ENCODE peak calls at places on chromosomes 7 and 10, in four cellular contexts. C is transverse colon, W is sigmoid colon, L is HepG2. S is an unnamed sample. For H3K4me1, the result is how much of the 10 kb centered on the place peaks cover.

GRCh38 chr7:128041203-128041602 is 10.0 kb upstream of the LRRC4 start:
- DNase-seq in C (no peak), L (no peak), W (no peak), S (no peak)

GRCh38 chr10:70829543-70829942 is 13.8 kb downstream of the SGPL1 start:
- DNase-seq in L (peak), C (no peak), W (no peak), S (no peak)

GRCh38 chr7:105216786-105217185 is 171.9 kb downstream of the SRPK2 start:
- DNase-seq in W (no peak), C (no peak), L (no peak), S (no peak)

GRCh38 chr7:43785425-43785824 is 26.9 kb downstream of the BLVRA start:
- DNase-seq in L (no peak), W (peak), C (peak), S (no peak)

GRCh38 chr7:89607797-89608196 is 546.5 kb upstream of the STEAP1 start:
- DNase-seq in L (no peak), W (no peak), C (no peak), S (no peak)

GRCh38 chr7:42593860-42594259 is 318.0 kb downstream of the C7orf25 start:
- DNase-seq in W (no peak), C (no peak), L (no peak), S (no peak)

GRCh38 chr10:62171791-62172190 is 96.9 kb downstream of the RTKN2 start:
- DNase-seq in L (no peak), C (no peak), W (no peak), S (no peak)

GRCh38 chr7:55884321-55884720 is 2.9 kb upstream of the ZNF713 start:
- DNase-seq in L (no peak), C (no peak), W (no peak), S (no peak)

GRCh38 chr7:37062019-37062418 is 337.7 kb upstream of the AOAH start:
- DNase-seq in W (no peak), L (no peak), C (no peak), S (no peak)

GRCh38 chr10:3097160-3097559 is 29.8 kb downstream of the PFKP start:
- DNase-seq in C (no peak), L (no peak), W (no peak), S (no peak)

GRCh38 chr10:24806262-24806661 is 82.6 kb upstream of the ARHGAP21 start:
- DNase-seq in C (no peak), W (no peak), L (no peak), S (no peak)

GRCh38 chr7:23967949-23968599 is 258.1 kb downstream of the STK31 start:
- DNase-seq in W (no peak), C (no peak), L (no peak), S (no peak)

GRCh38 chr7:148114807-148115206 is 475.8 kb upstream of the C7orf33 start:
- DNase-seq in C (no peak), W (no peak), L (no peak), S (no peak)

GRCh38 chr7:15832996-15833395 is 146.5 kb upstream of the MEOX2 start:
- DNase-seq in L (no peak), C (peak), W (no peak), S (no peak)

GRCh38 chr7:142380064-142380463 is 122.2 kb upstream of the PRSS58 start:
- DNase-seq in L (no peak), W (no peak), C (no peak), S (no peak)

GRCh38 chr10:58028597-58029366 is 238.9 kb downstream of the IPMK start:
- DNase-seq in L (no peak), W (no peak), C (no peak), S (no peak)

GRCh38 chr7:41624818-41625217 is 78.1 kb downstream of the INHBA start:
- DNase-seq in W (no peak), L (no peak), C (no peak), S (no peak)

GRCh38 chr7:45937301-45937700 is 16.2 kb upstream of the IGFBP3 start:
- DNase-seq in L (no peak), W (no peak), C (no peak), S (no peak)

GRCh38 chr10:118585794-118586193 is 9.7 kb downstream of the PRLHR start:
- DNase-seq in W (no peak), L (no peak), C (no peak), S (no peak)

GRCh38 chr10:75469018-75469616 is 37.7 kb downstream of the LRMDA start:
- DNase-seq in C (peak), L (peak), W (peak), S (no peak)

GRCh38 chr7:108660465-108660864 is 90.8 kb downstream of the DNAJB9 start:
- DNase-seq in W (no peak), C (no peak), L (no peak), S (no peak)

GRCh38 chr7:105454921-105455320 is 66.2 kb upstream of the SRPK2 start:
- DNase-seq in C (no peak), L (no peak), W (no peak), S (no peak)

GRCh38 chr10:86281396-86281795 is 85.2 kb downstream of the GRID1 start:
- DNase-seq in L (no peak), C (no peak), W (no peak), S (no peak)

GRCh38 chr7:12508554-12508953 is 62.0 kb upstream of the SCIN start:
- DNase-seq in C (no peak), L (no peak), W (no peak), S (no peak)

GRCh38 chr7:47611045-47611511 is 29.2 kb upstream of the TNS3 start:
- DNase-seq in C (peak), W (no peak), L (peak), S (peak)

GRCh38 chr7:131235489-131236317 is 92.0 kb upstream of the MKLN1 start:
- DNase-seq in L (peak), C (peak), W (peak), S (peak)

GRCh38 chr10:90579602-90580242 is 278.1 kb downstream of the HTR7 start:
- DNase-seq in L (peak), C (no peak), W (no peak), S (no peak)

GRCh38 chr10:133276435-133277201 is at the start of gene ADAM8:
- DNase-seq in W (no peak), C (peak), L (no peak), S (peak)

GRCh38 chr10:69434169-69434568 is 17.1 kb upstream of the TSPAN15 start:
- DNase-seq in C (no peak), L (no peak), W (no peak), S (no peak)

DNA sequence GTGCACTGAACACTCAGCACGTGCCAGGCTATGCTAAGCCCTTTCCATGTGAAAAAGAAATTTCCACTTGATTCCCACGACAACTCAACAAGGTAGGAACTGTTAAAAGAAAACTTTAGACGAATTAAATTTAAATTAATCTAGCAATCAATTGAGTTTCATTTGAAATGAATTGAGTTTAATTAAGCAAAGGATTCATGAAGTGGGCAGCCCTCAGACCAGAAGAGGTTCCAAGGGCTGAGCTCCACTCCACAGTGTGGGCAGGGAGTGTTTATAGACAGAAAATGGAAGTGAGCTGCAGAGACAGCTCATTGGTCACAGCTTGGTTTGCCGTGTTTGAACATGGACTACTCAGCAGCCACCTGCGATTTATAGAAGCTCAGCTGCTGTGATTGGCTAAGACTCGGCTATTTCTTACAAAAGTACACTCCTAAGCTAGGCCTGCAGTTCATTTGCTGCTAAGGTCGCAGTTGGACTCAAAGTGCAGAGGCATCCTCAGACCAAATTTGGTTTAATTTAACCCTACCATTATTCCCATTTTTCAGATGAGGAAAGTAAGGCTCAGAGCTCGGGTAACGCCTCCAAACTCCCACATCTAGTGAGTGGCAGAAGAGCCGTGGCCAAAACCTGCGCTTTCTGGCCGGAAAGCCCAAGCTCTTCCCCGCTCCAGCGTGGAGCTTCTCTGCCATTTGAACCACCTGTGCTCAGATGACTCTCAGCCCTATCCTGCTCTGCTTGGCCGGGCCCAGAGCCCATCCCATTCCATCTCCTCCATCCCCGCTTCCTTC is 24.9 kb downstream of the CALML3 start:
- DNase-seq in L (no peak), C (no peak), W (peak), S (no peak)
- H3K4me1 ChIP-seq in L (half or more), C (half or more), W (under half), S (half or more)

DNA sequence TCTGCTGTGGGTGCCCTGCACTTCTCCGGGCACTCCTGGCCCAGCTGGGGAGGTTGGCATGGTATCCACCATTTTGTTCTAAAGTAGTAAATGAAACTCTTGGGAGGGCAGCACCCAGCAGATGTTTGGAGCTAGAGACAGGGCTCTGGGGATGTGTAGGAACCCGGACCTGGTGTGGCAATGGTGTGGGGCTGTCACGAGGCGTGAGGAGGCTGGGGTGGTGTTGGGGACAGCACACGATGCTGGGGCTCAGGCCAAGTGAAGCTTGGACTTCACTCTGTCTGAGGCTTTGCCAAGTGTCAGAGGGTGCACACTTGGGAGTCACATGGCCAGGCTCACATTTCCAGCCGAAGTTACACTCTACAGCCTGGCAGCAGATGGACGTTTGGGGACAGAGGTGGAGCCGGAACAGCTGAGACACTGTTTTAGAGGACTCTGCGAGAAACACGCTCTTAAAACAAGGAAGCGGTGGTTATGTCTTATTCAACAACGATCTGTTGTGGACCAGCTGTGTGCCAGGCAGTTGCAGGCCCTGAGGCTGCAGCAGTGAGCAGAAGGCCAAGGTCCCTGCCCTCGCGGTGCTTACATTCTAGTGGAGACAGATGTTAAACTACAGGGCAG is 118.2 kb downstream of the CUX1 start:
- DNase-seq in L (no peak), C (peak), W (peak), S (peak)
- TF ChIP-seq POLR2AphosphoS5 in L (no peak), C (peak), W (peak), S (no peak)

GRCh38 chr10:4522296-4523000 is 303.6 kb upstream of the AKR1E2 start:
- DNase-seq in C (no peak), L (no peak), W (no peak), S (no peak)

GRCh38 chr10:4527281-4527960 is 298.6 kb upstream of the AKR1E2 start:
- DNase-seq in W (no peak), C (no peak), L (no peak), S (no peak)

GRCh38 chr10:4525095-4525494 is 300.9 kb upstream of the AKR1E2 start:
- DNase-seq in W (no peak), C (no peak), L (no peak), S (no peak)

GRCh38 chr10:4529266-4529665 is 296.7 kb upstream of the AKR1E2 start:
- DNase-seq in W (no peak), L (no peak), C (no peak), S (no peak)

DNA sequence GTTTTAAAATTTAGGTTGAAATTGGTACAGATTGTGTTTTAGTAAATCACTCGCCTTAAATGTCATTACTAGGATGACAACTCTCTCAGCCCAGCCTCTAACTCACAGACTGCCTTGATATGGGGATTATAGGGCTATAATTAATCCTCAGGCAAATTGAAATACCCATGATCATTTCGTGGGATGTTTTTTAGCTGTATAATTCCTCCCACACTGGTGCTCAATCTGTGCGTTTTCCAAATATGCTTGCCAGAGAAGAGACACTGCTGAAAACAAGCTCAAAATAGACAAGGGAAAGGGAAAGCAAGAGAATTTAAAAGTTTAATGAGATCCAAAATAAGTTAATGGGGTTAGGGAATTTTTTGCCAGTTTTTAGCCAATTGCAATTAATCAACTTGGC is 299.6 kb upstream of the AKR1E2 start:
- DNase-seq in C (no peak), W (no peak), L (no peak), S (no peak)
- TF ChIP-seq EP300 in C (no peak), W (no peak), L (no peak), S (no peak)

GRCh38 chr10:101226506-101226887 is 2.8 kb downstream of the LBX1 start:
- DNase-seq in C (no peak), L (no peak), W (no peak), S (no peak)

GRCh38 chr10:101228682-101229274 is 485 bp downstream of the LBX1 start:
- DNase-seq in L (no peak), C (no peak), W (no peak), S (no peak)

GRCh38 chr10:101226888-101227736 is 2.2 kb downstream of the LBX1 start:
- DNase-seq in L (no peak), W (no peak), C (no peak), S (no peak)

GRCh38 chr10:101229275-101230184 is at the start of gene LBX1:
- DNase-seq in W (no peak), C (no peak), L (no peak), S (no peak)

GRCh38 chr10:101227765-101228681 is 1.2 kb downstream of the LBX1 start:
- DNase-seq in C (no peak), L (no peak), W (no peak), S (no peak)
- H3K4me1 ChIP-seq in C (half or more), L (under half), W (half or more), S (half or more)

S was measured in stomach.